ENCODE peak calls at places on chromosomes 3 and 15, in five cellular contexts. M, A, Z, C and L are unnamed samples.

GRCh38 chr3:189830401-189830800 is 199.2 kb downstream of the TP63 start:
- DNase-seq in A (no peak), Z (no peak), M (no peak), C (no peak), L (no peak)

GRCh38 chr15:51908312-51908711 is 63.3 kb downstream of the LEO1 start:
- DNase-seq in Z (no peak), A (peak), C (no peak), M (peak), L (peak)

GRCh38 chr3:182914341-182914740 is 66.0 kb downstream of the DCUN1D1 start:
- DNase-seq in A (no peak), C (no peak), Z (no peak), M (no peak), L (no peak)

GRCh38 chr15:77631790-77632551 is 741 bp downstream of the LINGO1 start:
- DNase-seq in M (no peak), A (no peak), Z (no peak), C (no peak), L (no peak)

GRCh38 chr3:171101982-171102610 is 75.6 kb upstream of the SLC2A2 start:
- DNase-seq in A (peak), C (no peak), Z (no peak), M (peak), L (peak)

GRCh38 chr3:50503504-50503903 is at the start of gene CACNA2D2:
- DNase-seq in M (peak), Z (peak), C (peak), A (peak), L (no peak)

GRCh38 chr15:31930967-31931366 is 99.3 kb upstream of the CHRNA7 start:
- DNase-seq in Z (peak), M (no peak), C (peak), A (no peak), L (no peak)

GRCh38 chr15:83114305-83114704 is 6.9 kb downstream of the TM6SF1 start:
- DNase-seq in Z (no peak), C (no peak), A (no peak), M (no peak), L (no peak)

GRCh38 chr3:48187579-48188265 is 495 bp downstream of the CDC25A start:
- DNase-seq in Z (peak), A (peak), M (no peak), C (peak), L (no peak)

GRCh38 chr3:177726807-177727206 is 529.5 kb upstream of the TBL1XR1 start:
- DNase-seq in M (no peak), Z (no peak), C (no peak), A (no peak), L (no peak)

GRCh38 chr15:80846416-80846815 is 67.2 kb downstream of the CEMIP start:
- DNase-seq in M (peak), Z (no peak), A (peak), C (no peak), L (no peak)

GRCh38 chr3:50890688-50891344 is 216.1 kb downstream of the DOCK3 start:
- DNase-seq in C (no peak), A (no peak), M (no peak), Z (no peak), L (no peak)

GRCh38 chr15:65079580-65079979 is 3.0 kb downstream of the KBTBD13 start:
- DNase-seq in Z (no peak), M (no peak), A (no peak), C (no peak), L (no peak)

GRCh38 chr3:10542518-10542917 is 37.1 kb upstream of the ATP2B2 start:
- DNase-seq in M (no peak), C (no peak), A (no peak), Z (no peak), L (no peak)

GRCh38 chr15:85615930-85616329 is 178.8 kb downstream of the KLHL25 start:
- DNase-seq in M (peak), C (no peak), Z (no peak), A (no peak), L (peak)

GRCh38 chr3:172711457-172711800 is 562 bp upstream of the NCEH1 start:
- DNase-seq in Z (no peak), A (no peak), C (no peak), M (no peak), L (no peak)

GRCh38 chr15:79218588-79219200 is 63.8 kb upstream of the ANKRD34C start:
- DNase-seq in M (peak), Z (no peak), A (peak), C (no peak), L (peak)

GRCh38 chr15:58546635-58547627 is 115.1 kb downstream of the LIPC start:
- DNase-seq in Z (no peak), C (no peak), A (peak), M (peak), L (peak)